ENCODE peak calls at places on chromosomes 6 and 20, in seven cellular contexts. C, E, G, X, I, L and D are unnamed samples.

GRCh38 chr6:87407531-87407895 is 259 bp upstream of the CFAP206 start:
- DNase-seq in I (peak; percentile 39), C (peak; percentile 46), L (no peak), G (no peak), E (no peak), X (no peak), D (no peak)

GRCh38 chr6:157527471-157527907 is 146.5 kb downstream of the ZDHHC14 start:
- DNase-seq in L (no peak), I (peak; percentile 97), G (no peak), X (no peak), E (no peak), C (no peak), D (peak; percentile 29)

GRCh38 chr6:152748843-152749242 is 1.8 kb upstream of the VIP start:
- DNase-seq in E (no peak), L (no peak), C (no peak), I (peak; percentile 22), X (no peak), G (no peak), D (no peak)

GRCh38 chr6:35967059-35967769 is 46.3 kb upstream of the SRPK1 start:
- DNase-seq in L (no peak), C (no peak), E (no peak), I (no peak), G (no peak), X (no peak), D (peak; percentile 32)

GRCh38 chr6:46473866-46474265 is 17.4 kb downstream of the RCAN2 start:
- DNase-seq in G (no peak), C (no peak), L (peak; percentile 2), X (no peak), E (no peak), I (no peak), D (no peak)

GRCh38 chr6:117540670-117541069 is 58.2 kb downstream of the DCBLD1 start:
- DNase-seq in I (no peak), C (no peak), X (no peak), G (no peak), E (no peak), L (peak; percentile 96), D (no peak)

GRCh38 chr20:32585011-32585518 is at the start of gene NOL4L:
- DNase-seq in I (no peak), G (peak; percentile 52), E (peak; percentile 36), X (peak; percentile 57), L (peak; percentile 33), C (peak; percentile 32), D (no peak)

GRCh38 chr6:132932566-132932965 is 118.2 kb downstream of the RPS12 start:
- DNase-seq in C (no peak), L (no peak), G (no peak), X (no peak), E (no peak), I (no peak), D (no peak)

GRCh38 chr6:114523508-114523907 is 180.7 kb upstream of the HS3ST5 start:
- DNase-seq in L (no peak), E (no peak), X (no peak), C (no peak), G (no peak), I (no peak), D (no peak)

GRCh38 chr20:62007127-62007647 is 58.5 kb downstream of the TAF4 start:
- DNase-seq in L (no peak), I (no peak), X (no peak), G (no peak), C (no peak), E (no peak), D (no peak)

GRCh38 chr6:134436950-134437349 is 119.0 kb upstream of the SGK1 start:
- DNase-seq in C (no peak), I (peak; percentile 77), E (no peak), G (no peak), L (no peak), X (no peak), D (peak; percentile 19)

GRCh38 chr6:139161169-139161568 is 26.3 kb downstream of the HECA start:
- DNase-seq in X (no peak), L (peak; percentile 54), E (peak; percentile 57), G (peak; percentile 87), C (no peak), I (peak; percentile 84), D (peak; percentile 38)

GRCh38 chr20:31485450-31486339 is 10.6 kb downstream of the REM1 start:
- DNase-seq in E (no peak), I (peak; percentile 36), C (peak; percentile 53), G (no peak), L (no peak), X (no peak), D (no peak)

GRCh38 chr6:166348305-166348949 is 6.1 kb upstream of the SFT2D1 start:
- DNase-seq in I (no peak), C (no peak), E (no peak), L (no peak), X (no peak), G (no peak), D (no peak)

GRCh38 chr6:2763345-2763841 is 1.8 kb upstream of the WRNIP1 start:
- DNase-seq in E (no peak), I (no peak), G (peak; percentile 20), C (peak; percentile 52), L (no peak), X (peak; percentile 33), D (no peak)

GRCh38 chr6:82030301-82030700 is 217.2 kb downstream of the IBTK start:
- DNase-seq in X (no peak), E (no peak), G (no peak), I (no peak), C (no peak), L (peak; percentile 60), D (no peak)

GRCh38 chr6:11764250-11764604 is 14.4 kb downstream of the ADTRP start:
- DNase-seq in E (no peak), C (no peak), L (no peak), X (no peak), I (no peak), G (no peak), D (no peak)

DNA sequence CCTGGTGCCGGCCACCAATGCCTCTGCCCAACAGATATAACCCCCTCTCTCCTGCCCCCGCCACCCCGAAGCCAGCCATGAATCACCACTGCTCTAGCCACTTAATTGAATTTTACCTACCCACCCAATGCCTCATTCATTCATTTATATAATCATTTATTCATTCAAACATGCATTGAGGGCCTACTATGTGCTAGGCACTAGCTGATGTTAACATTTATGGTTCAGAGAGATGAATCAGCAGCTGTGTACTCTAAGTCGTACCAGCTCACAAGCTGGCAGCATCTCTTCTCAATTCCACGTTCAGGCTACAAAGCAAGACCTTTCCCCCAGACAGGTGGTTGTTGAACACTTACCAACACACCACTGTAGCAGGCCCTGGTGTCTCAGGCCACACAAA is 12.9 kb upstream of the MDGA1 start:
- DNase-seq in X (no peak), G (no peak), I (no peak), L (no peak), C (no peak), E (no peak), D (no peak)
- H3K27me3 ChIP-seq in X (no peaks in the 10 kb centered on the region), G (no peaks in the 10 kb centered on the region), I (no peaks in the 10 kb centered on the region), L (no peaks in the 10 kb centered on the region), C (no peaks in the 10 kb centered on the region), E (no peaks in the 10 kb centered on the region), D (no peaks in the 10 kb centered on the region)

GRCh38 chr6:66825539-66825938 is 1118.5 kb upstream of the EYS start:
- DNase-seq in E (no peak), I (no peak), C (no peak), L (no peak), G (no peak), X (no peak), D (no peak)
- H3K27me3 ChIP-seq in E (no peaks in the 10 kb centered on the region), I (no peaks in the 10 kb centered on the region), C (no peaks in the 10 kb centered on the region), L (no peaks in the 10 kb centered on the region), G (no peaks in the 10 kb centered on the region), X (no peaks in the 10 kb centered on the region), D (no peaks in the 10 kb centered on the region)

GRCh38 chr20:2521369-2522305 is 12.9 kb upstream of the ZNF343 start:
- DNase-seq in C (peak; percentile 35), L (peak; percentile 6), G (peak; percentile 21), I (peak; percentile 55), E (peak; percentile 41), X (no peak), D (peak; percentile 43)
- H3K27me3 ChIP-seq in C (no peaks in the 10 kb centered on the region), L (no peaks in the 10 kb centered on the region), G (no peaks in the 10 kb centered on the region), I (no peaks in the 10 kb centered on the region), E (no peaks in the 10 kb centered on the region), X (no peaks in the 10 kb centered on the region), D (no peaks in the 10 kb centered on the region)

GRCh38 chr6:156087487-156087886 is 631.8 kb upstream of the NOX3 start:
- DNase-seq in G (no peak), X (no peak), I (no peak), L (no peak), E (no peak), C (no peak), D (no peak)
- H3K27me3 ChIP-seq in G (no peaks in the 10 kb centered on the region), X (no peaks in the 10 kb centered on the region), I (no peaks in the 10 kb centered on the region), L (no peaks in the 10 kb centered on the region), E (no peaks in the 10 kb centered on the region), C (no peaks in the 10 kb centered on the region), D (no peaks in the 10 kb centered on the region)

DNA sequence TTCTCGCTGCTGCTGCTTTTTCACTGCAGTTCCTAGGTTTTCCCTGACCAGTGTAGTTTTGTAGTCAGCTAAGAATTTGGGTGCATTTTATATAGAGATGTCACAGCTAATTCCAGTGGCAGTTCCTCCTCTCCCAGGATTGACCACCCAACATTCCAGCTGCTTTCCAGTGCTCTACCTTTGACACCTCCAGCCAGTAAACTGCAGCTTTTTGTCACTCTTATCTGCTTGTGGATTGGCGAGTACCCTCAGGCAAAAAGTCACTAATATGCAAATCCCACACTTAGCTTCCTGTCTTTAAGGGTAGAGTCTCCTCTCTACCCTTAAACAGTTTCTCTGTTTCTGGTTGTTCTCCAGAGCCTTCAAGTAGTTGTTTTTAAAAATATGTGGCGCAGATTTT is 146.9 kb upstream of the KCNG1 start:
- DNase-seq in I (no peak), G (no peak), L (no peak), C (no peak), E (no peak), X (no peak), D (no peak)
- H3K27me3 ChIP-seq in I (no peaks in the 10 kb centered on the region), G (peaks cover 4% of the 10 kb centered on the region), L (no peaks in the 10 kb centered on the region), C (no peaks in the 10 kb centered on the region), E (no peaks in the 10 kb centered on the region), X (peaks cover 85% of the 10 kb centered on the region), D (no peaks in the 10 kb centered on the region)

GRCh38 chr6:137519629-137520176 is 25.5 kb upstream of the OLIG3 start:
- DNase-seq in X (no peak), G (no peak), I (no peak), E (no peak), L (no peak), C (no peak), D (no peak)
- H3K27me3 ChIP-seq in X (peaks cover 33% of the 10 kb centered on the region), G (peaks cover 4% of the 10 kb centered on the region), I (peaks cover 3% of the 10 kb centered on the region), E (peaks cover 49% of the 10 kb centered on the region), L (peaks cover 25% of the 10 kb centered on the region), C (peaks cover 34% of the 10 kb centered on the region), D (peaks cover 10% of the 10 kb centered on the region)